ENCODE peak calls at places on chromosomes 5 and 9, in six cellular contexts. C is right cardiac atrium, N is progenitor cell of endocrine pancreas, U is AG10803, Q is colonic mucosa, S is HEK293T. D is an unnamed sample.

GRCh38 chr5:168007286-168007685 is 284.2 kb upstream of the WWC1 start:
- DNase-seq in C (no peak), N (no peak), S (no peak), U (no peak), Q (no peak), D (no peak)

GRCh38 chr9:93064392-93065124 is 6.1 kb downstream of the SUSD3 start:
- DNase-seq in S (no peak), U (no peak), Q (peak), C (no peak), N (no peak), D (peak)

GRCh38 chr9:135349212-135349962 is 130.2 kb upstream of the PPP1R26 start:
- DNase-seq in C (no peak), N (no peak), S (no peak), Q (no peak), U (no peak), D (no peak)

GRCh38 chr5:152688561-152689274 is 283.6 kb upstream of the NMUR2 start:
- DNase-seq in S (no peak), U (peak), N (no peak), C (peak), Q (no peak), D (no peak)

GRCh38 chr5:74530316-74530917 is 110.1 kb downstream of the ENC1 start:
- DNase-seq in C (no peak), Q (no peak), U (peak), N (no peak), S (no peak), D (no peak)

GRCh38 chr9:14662060-14662453 is 31.2 kb downstream of the ZDHHC21 start:
- DNase-seq in N (no peak), C (no peak), S (no peak), Q (no peak), U (no peak), D (no peak)

GRCh38 chr5:45779874-45780671 is 83.9 kb upstream of the HCN1 start:
- DNase-seq in U (no peak), Q (no peak), N (no peak), C (no peak), S (no peak), D (no peak)

GRCh38 chr5:141713616-141714309 is 31.7 kb upstream of the ARAP3 start:
- DNase-seq in C (no peak), Q (no peak), N (no peak), S (no peak), U (no peak), D (no peak)

GRCh38 chr5:55667938-55668337 is 44.2 kb downstream of the SLC38A9 start:
- DNase-seq in Q (no peak), U (no peak), C (no peak), N (no peak), S (no peak), D (no peak)

GRCh38 chr9:129761901-129762359 is 9.1 kb upstream of the PTGES start:
- DNase-seq in U (peak), Q (peak), N (no peak), S (no peak), C (no peak), D (no peak)

GRCh38 chr5:10676224-10676623 is 84.8 kb downstream of the DAP start:
- DNase-seq in C (no peak), Q (no peak), N (no peak), U (no peak), S (no peak), D (no peak)

GRCh38 chr5:100838048-100838473 is 65.0 kb downstream of the ST8SIA4 start:
- DNase-seq in N (no peak), Q (no peak), U (no peak), S (no peak), C (no peak), D (no peak)

GRCh38 chr5:180080670-180081280 is 9.2 kb upstream of the RNF130 start:
- DNase-seq in S (no peak), U (no peak), C (no peak), Q (no peak), N (no peak), D (no peak)

GRCh38 chr9:132863096-132863495 is 15.0 kb downstream of the AK8 start:
- DNase-seq in S (no peak), C (no peak), Q (no peak), U (no peak), N (no peak), D (no peak)

D was measured in Peyer's patch.